ENCODE peak calls at places on chromosomes 6 and 20, in eight cellular contexts. K, U, V, E, N, H, I and R are unnamed samples.

GRCh38 chr6:138944412-138944811 is 43.6 kb downstream of the REPS1 start:
- DNase-seq in H (peak), V (no peak), E (no peak), K (no peak), I (peak), N (peak), U (no peak), R (no peak)

GRCh38 chr6:43014434-43014909 is 423 bp downstream of the KLHDC3 start:
- DNase-seq in I (no peak), K (no peak), U (no peak), H (no peak), V (no peak), E (no peak), N (no peak), R (no peak)

GRCh38 chr20:51678041-51678697 is 90.0 kb downstream of the ATP9A start:
- DNase-seq in I (no peak), V (peak), H (no peak), E (no peak), N (no peak), K (peak), U (no peak), R (no peak)

GRCh38 chr20:33291416-33291815 is 8.4 kb downstream of the BPIFB1 start:
- DNase-seq in N (no peak), U (no peak), V (no peak), H (no peak), E (no peak), I (no peak), K (no peak), R (no peak)

GRCh38 chr20:33306807-33307206 is 23.8 kb downstream of the BPIFB1 start:
- DNase-seq in U (no peak), E (no peak), V (no peak), N (no peak), K (no peak), I (no peak), H (no peak), R (no peak)

GRCh38 chr6:122184260-122184934 is 215.1 kb upstream of the HSF2 start:
- DNase-seq in K (no peak), N (no peak), E (no peak), I (no peak), V (no peak), U (no peak), H (no peak), R (no peak)

GRCh38 chr6:156701961-156702360 is 75.2 kb upstream of the ARID1B start:
- DNase-seq in N (no peak), E (no peak), K (no peak), V (no peak), H (no peak), I (no peak), U (no peak), R (no peak)

GRCh38 chr6:44264154-44265002 is 973 bp downstream of the NFKBIE start:
- DNase-seq in K (peak), N (peak), U (no peak), H (no peak), I (peak), V (no peak), E (no peak), R (no peak)

GRCh38 chr6:158769696-158770446 is 49.3 kb downstream of the EZR start:
- DNase-seq in K (peak), N (no peak), H (no peak), I (no peak), V (no peak), E (no peak), U (no peak), R (no peak)

GRCh38 chr6:20542927-20543602 is 8.8 kb downstream of the CDKAL1 start:
- DNase-seq in K (no peak), H (no peak), V (no peak), N (no peak), I (no peak), U (no peak), E (peak), R (peak)

GRCh38 chr6:162852810-162853577 is 125.2 kb downstream of the PACRG start:
- DNase-seq in N (no peak), V (no peak), E (no peak), I (no peak), H (peak), U (no peak), K (peak), R (no peak)

GRCh38 chr20:35607003-35607735 is 8.5 kb upstream of the SPAG4 start:
- DNase-seq in I (no peak), N (no peak), E (no peak), V (no peak), U (no peak), H (no peak), K (no peak), R (no peak)

GRCh38 chr6:107132330-107132954 is 17.1 kb upstream of the BEND3 start:
- DNase-seq in V (no peak), K (no peak), N (no peak), U (no peak), I (peak), H (no peak), E (peak), R (no peak)

GRCh38 chr6:88238065-88238464 is 71.9 kb upstream of the CNR1 start:
- DNase-seq in V (no peak), I (peak), K (peak), U (peak), H (peak), E (no peak), N (no peak), R (no peak)

GRCh38 chr6:43853066-43853650 is 83.1 kb downstream of the VEGFA start:
- DNase-seq in K (no peak), U (no peak), E (no peak), H (no peak), V (no peak), N (no peak), I (no peak), R (no peak)

GRCh38 chr20:23139524-23139923 is 53.4 kb upstream of the CD93 start:
- DNase-seq in V (no peak), H (no peak), I (no peak), N (no peak), K (no peak), U (no peak), E (peak), R (no peak)

GRCh38 chr20:14721926-14722325 is 384.5 kb upstream of the FLRT3 start:
- DNase-seq in K (no peak), H (no peak), E (no peak), I (no peak), N (no peak), U (no peak), V (no peak), R (no peak)

GRCh38 chr6:107070686-107071085 is 42.7 kb downstream of the MTRES1 start:
- DNase-seq in V (no peak), E (no peak), I (no peak), U (no peak), H (no peak), K (no peak), N (no peak), R (no peak)

GRCh38 chr6:25359191-25359861 is 80.2 kb downstream of the CARMIL1 start:
- DNase-seq in K (no peak), E (no peak), U (no peak), H (peak), V (no peak), N (no peak), I (no peak), R (no peak)

GRCh38 chr6:34056301-34056700 is 89.6 kb downstream of the GRM4 start:
- DNase-seq in N (no peak), V (peak), E (no peak), U (peak), I (peak), H (peak), K (peak), R (no peak)

GRCh38 chr6:39228992-39229767 is at the start of gene KCNK5:
- DNase-seq in V (peak), U (peak), I (peak), H (peak), K (peak), N (peak), E (peak), R (no peak)

GRCh38 chr20:48459729-48460395 is 367.9 kb downstream of the PREX1 start:
- DNase-seq in N (no peak), E (no peak), U (no peak), I (no peak), K (no peak), V (no peak), H (no peak), R (no peak)

GRCh38 chr6:159761135-159761872 is 541 bp upstream of the ACAT2 start:
- DNase-seq in N (no peak), V (peak), E (no peak), K (peak), H (peak), U (peak), I (peak), R (no peak)

GRCh38 chr6:97901531-97901930 is 618.5 kb upstream of the MMS22L start:
- DNase-seq in K (no peak), V (no peak), U (no peak), E (no peak), H (no peak), I (no peak), N (no peak), R (no peak)